ENCODE peak calls at places on chromosomes 4 and X, in seven cellular contexts. I is stomach, S is lower leg skin, E is K562, P is A549, N is spleen, X is body of pancreas. G is an unnamed sample.
A peak's percentile ranks its signal among the peaks of the same experiment; 100 is the strongest.

GRCh38 chr4:7354937-7355336 is 79.8 kb downstream of the PSAPL1 start:
- DNase-seq in I (no peak), S (no peak), E (no peak), P (no peak), N (no peak), X (no peak), G (no peak)

GRCh38 chr4:76993787-76994641 is 44.5 kb downstream of the SEPTIN11 start:
- DNase-seq in I (no peak), S (no peak), E (no peak), P (no peak), N (no peak), X (peak; percentile 16), G (no peak)

GRCh38 chrX:78102100-78102499 is 1.9 kb upstream of the PGK1 start:
- DNase-seq in I (no peak), S (no peak), E (no peak), P (no peak), N (no peak), X (no peak), G (no peak)

GRCh38 chr4:136992032-136992431 is 540.3 kb downstream of the PCDH18 start:
- DNase-seq in I (no peak), S (no peak), E (no peak), P (no peak), N (no peak), X (no peak), G (no peak)

GRCh38 chr4:124610214-124610613 is 102.3 kb downstream of the ANKRD50 start:
- DNase-seq in I (no peak), S (no peak), E (no peak), P (no peak), N (no peak), X (no peak), G (no peak)

GRCh38 chrX:97159916-97160800 is 276.4 kb downstream of the RPA4 start:
- DNase-seq in I (no peak), S (no peak), E (no peak), P (peak; percentile 67), N (no peak), X (no peak), G (no peak)

GRCh38 chrX:13053171-13053570 is 8.8 kb upstream of the FAM9C start:
- DNase-seq in I (no peak), S (no peak), E (no peak), P (no peak), N (no peak), X (no peak), G (no peak)

GRCh38 chrX:122269243-122269781 is 914.8 kb upstream of the GRIA3 start:
- DNase-seq in I (no peak), S (no peak), E (no peak), P (no peak), N (no peak), X (no peak), G (no peak)

GRCh38 chrX:103098488-103098887 is 5.5 kb upstream of the NXF3 start:
- DNase-seq in I (no peak), S (no peak), E (peak; percentile 71), P (no peak), N (no peak), X (no peak), G (no peak)

GRCh38 chr4:8199594-8200301 is 658 bp downstream of the SH3TC1 start:
- DNase-seq in I (peak; percentile 55), S (no peak), E (no peak), P (no peak), N (no peak), X (peak; percentile 59), G (no peak)

GRCh38 chr4:10151182-10151581 is 34.6 kb upstream of the WDR1 start:
- DNase-seq in I (no peak), S (no peak), E (no peak), P (no peak), N (no peak), X (no peak), G (no peak)

GRCh38 chrX:153983321-153983729 is 10.8 kb downstream of the TMEM187 start:
- DNase-seq in I (no peak), S (no peak), E (no peak), P (no peak), N (peak; percentile 76), X (no peak), G (no peak)

GRCh38 chr4:186058253-186058979 is 10.5 kb upstream of the TLR3 start:
- DNase-seq in I (no peak), S (no peak), E (no peak), P (no peak), N (peak; percentile 70), X (no peak), G (no peak)

GRCh38 chr4:9916346-9916745 is 105.0 kb downstream of the SLC2A9 start:
- DNase-seq in I (no peak), S (peak; percentile 23), E (no peak), P (no peak), N (no peak), X (no peak), G (no peak)

GRCh38 chrX:100615015-100615414 is 21.6 kb downstream of the TSPAN6 start:
- DNase-seq in I (no peak), S (no peak), E (peak; percentile 6), P (peak; percentile 60), N (no peak), X (peak; percentile 26), G (peak; percentile 9)

GRCh38 chr4:160316036-160316435 is 1213.2 kb downstream of the RAPGEF2 start:
- DNase-seq in I (no peak), S (no peak), E (no peak), P (no peak), N (no peak), X (no peak), G (no peak)

GRCh38 chr4:99945718-99946345 is 586 bp downstream of the DNAJB14 start:
- DNase-seq in I (peak; percentile 26), S (no peak), E (peak; percentile 45), P (peak; percentile 14), N (no peak), X (no peak), G (no peak)

DNA sequence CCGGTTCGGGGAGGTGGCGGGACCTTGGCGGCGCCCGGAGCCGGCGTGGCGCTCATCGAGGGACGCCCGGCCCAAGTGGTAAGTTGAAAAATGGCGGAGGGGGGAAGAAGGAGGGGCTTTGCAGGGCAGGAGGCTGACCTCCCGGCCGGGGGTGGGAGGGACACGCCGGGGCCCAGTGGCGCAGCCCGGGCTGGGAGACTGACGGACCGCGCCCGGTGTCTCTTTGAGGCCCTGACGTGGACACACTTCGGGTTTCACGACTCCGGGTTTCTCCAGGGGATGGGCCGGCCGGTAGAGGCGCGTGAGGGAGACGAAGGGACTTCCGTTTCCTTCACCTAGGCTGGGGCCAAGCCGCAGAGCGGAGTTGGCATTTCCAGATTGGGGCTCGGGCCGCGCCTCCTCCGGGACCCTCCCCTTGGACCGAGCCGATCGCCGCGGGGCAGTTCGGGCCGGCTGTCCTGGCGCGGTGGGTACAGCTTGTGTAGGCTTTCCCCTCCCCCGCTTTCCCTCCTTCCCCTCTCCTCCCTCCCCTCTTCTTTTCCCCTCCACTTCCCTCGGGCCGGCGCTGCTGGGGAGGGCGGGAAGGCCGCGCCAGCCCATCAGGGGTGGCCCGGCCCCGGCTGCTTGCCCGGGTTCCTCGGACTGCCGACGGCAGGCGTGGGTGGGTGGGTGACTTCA is at the start of gene XIAP:
- DNase-seq in I (peak; percentile 80), S (peak; percentile 94), E (peak; percentile 90), P (peak; percentile 96), N (peak; percentile 94), X (peak; percentile 85), G (peak; percentile 67)
- TF ChIP-seq POLR2A in I (peak; percentile 8), S (no peak), E (peak; percentile 86), P (peak; percentile 31), N (no peak), X (peak; percentile 90), G (peak; percentile 59)

DNA sequence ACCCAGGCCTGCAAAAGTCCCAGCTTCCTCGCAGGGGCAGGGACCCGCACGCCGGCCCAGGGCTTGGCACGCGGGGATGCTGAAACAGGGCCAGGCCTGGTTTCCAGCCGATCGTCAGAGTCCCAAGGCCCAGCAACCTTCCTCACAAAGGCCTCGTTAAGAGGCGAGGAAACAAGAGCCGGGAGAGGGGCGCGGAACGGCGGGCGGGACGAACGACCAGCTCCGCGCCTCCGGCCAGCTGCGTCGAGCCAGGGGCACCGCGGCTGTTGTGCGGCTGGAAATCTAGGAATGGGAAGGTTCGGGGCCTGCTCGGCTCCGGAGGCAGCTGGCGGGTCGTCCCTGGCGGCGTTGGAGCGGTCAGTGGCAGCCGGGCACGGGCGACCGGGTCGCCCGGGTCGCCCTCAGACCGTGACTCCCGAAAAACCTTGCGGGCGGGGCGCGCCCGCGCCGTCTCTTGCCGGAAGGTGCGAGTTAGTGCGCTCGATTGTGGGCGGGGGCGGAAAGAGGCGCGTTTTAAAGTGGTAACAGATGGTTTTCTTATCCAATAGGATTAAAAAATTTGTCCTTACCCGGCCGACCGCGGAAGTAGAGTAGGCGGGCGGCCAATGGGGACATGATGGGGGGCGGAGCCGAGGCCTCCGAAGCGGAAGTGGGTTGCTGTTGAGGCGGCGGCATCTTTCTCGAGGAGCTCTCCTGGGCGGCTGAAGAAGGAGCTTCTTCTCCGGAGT is at the start of gene RNF4:
- DNase-seq in I (peak; percentile 97), S (peak; percentile 99), E (peak; percentile 98), P (peak; percentile 95), N (peak; percentile 97), X (peak; percentile 96), G (peak; percentile 94)
- TF ChIP-seq POLR2A in I (no peak), S (no peak), E (peak; percentile 92), P (peak; percentile 57), N (no peak), X (peak; percentile 87), G (peak; percentile 52)

DNA sequence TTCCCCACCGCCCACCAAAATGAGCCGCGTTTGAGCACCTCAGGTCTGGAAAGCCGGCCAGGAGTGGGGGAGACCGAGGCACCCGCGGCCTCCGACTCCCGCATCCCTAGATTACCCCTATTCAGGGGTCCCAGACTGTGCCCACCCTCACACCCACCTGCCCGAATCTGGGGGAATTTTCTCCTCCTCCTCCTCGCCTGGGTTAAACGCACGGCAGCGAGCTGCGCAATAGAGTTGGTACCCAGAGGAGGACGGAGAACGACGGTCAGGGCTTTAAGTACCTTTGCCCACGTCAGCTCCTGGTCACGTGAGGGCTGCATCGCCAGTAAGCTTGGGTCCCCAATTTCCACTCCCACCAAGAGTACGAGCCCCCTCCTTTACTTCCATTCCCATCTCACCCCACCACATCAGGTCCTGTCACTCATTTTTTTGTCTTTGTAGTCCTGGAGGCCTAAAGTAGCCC is at the start of gene ARMCX2:
- DNase-seq in I (peak; percentile 36), S (peak; percentile 85), E (no peak), P (no peak), N (peak; percentile 78), X (peak; percentile 61), G (peak; percentile 17)
- TF ChIP-seq POLR2A in I (no peak), S (no peak), E (no peak), P (no peak), N (no peak), X (peak; percentile 73), G (peak; percentile 90)

GRCh38 chr4:107826427-107826980 is 1.8 kb downstream of the SGMS2 start:
- DNase-seq in I (no peak), S (no peak), E (no peak), P (no peak), N (no peak), X (peak; percentile 32), G (no peak)
- TF ChIP-seq POLR2A in I (no peak), S (no peak), E (no peak), P (no peak), N (no peak), X (peak; percentile 76), G (no peak)

G was measured in H54.